ENCODE peak calls at places on chromosomes 7 and 10, in five cellular contexts. K is right lobe of liver, V is astrocyte of the cerebellum, Y is endothelial cell of umbilical vein, R is cardiac muscle cell. P is an unnamed sample.

GRCh38 chr10:81101062-81101461 is 563.4 kb downstream of the SH2D4B start:
- DNase-seq in K (no peak), V (no peak), Y (no peak), R (no peak), P (no peak)

GRCh38 chr7:108037140-108037539 is 34.2 kb upstream of the LAMB1 start:
- DNase-seq in K (no peak), V (no peak), Y (no peak), R (no peak), P (no peak)

GRCh38 chr10:15351099-15351820 is 19.8 kb downstream of the FAM171A1 start:
- DNase-seq in K (no peak), V (no peak), Y (no peak), R (no peak), P (no peak)

GRCh38 chr7:7207876-7208275 is 25.5 kb downstream of the C1GALT1 start:
- DNase-seq in K (no peak), V (no peak), Y (no peak), R (no peak), P (no peak)

GRCh38 chr10:111766464-111766863 is 417.1 kb downstream of the GPAM start:
- DNase-seq in K (no peak), V (no peak), Y (no peak), R (no peak), P (no peak)

GRCh38 chr7:138282997-138283396 is 177.1 kb upstream of the TRIM24 start:
- DNase-seq in K (no peak), V (no peak), Y (no peak), R (no peak), P (no peak)

GRCh38 chr7:113610572-113610971 is 308.2 kb downstream of the PPP1R3A start:
- DNase-seq in K (no peak), V (no peak), Y (no peak), R (no peak), P (no peak)

GRCh38 chr10:78604286-78604685 is 464.5 kb upstream of the ZMIZ1 start:
- DNase-seq in K (no peak), V (no peak), Y (no peak), R (no peak), P (no peak)

GRCh38 chr7:129569811-129570215 is 41.7 kb upstream of the NRF1 start:
- DNase-seq in K (no peak), V (peak; percentile 37), Y (no peak), R (no peak), P (no peak)

GRCh38 chr7:141356096-141356495 is 195.1 kb upstream of the AGK start:
- DNase-seq in K (no peak), V (no peak), Y (peak; percentile 76), R (no peak), P (no peak)

GRCh38 chr7:30923774-30924413 is 12.2 kb downstream of the AQP1 start:
- DNase-seq in K (peak; percentile 26), V (no peak), Y (no peak), R (no peak), P (peak; percentile 0)

GRCh38 chr7:121079425-121080169 is 91.1 kb downstream of the CPED1 start:
- DNase-seq in K (no peak), V (no peak), Y (no peak), R (no peak), P (no peak)
- TF ChIP-seq CTCF in K (peak; percentile 12), V (no peak), Y (no peak), R (no peak), P (no peak)

GRCh38 chr10:124493191-124493936 is 31.7 kb downstream of the LHPP start:
- DNase-seq in K (no peak), V (no peak), Y (no peak), R (peak; percentile 33), P (no peak)
- TF ChIP-seq CTCF in K (no peak), V (no peak), Y (no peak), R (no peak), P (no peak)

GRCh38 chr10:88881335-88881734 is 1.3 kb downstream of the STAMBPL1 start:
- DNase-seq in K (no peak), V (no peak), Y (peak; percentile 17), R (no peak), P (no peak)

GRCh38 chr10:88883443-88883799 is 3.4 kb downstream of the STAMBPL1 start:
- DNase-seq in K (no peak), V (no peak), Y (no peak), R (no peak), P (no peak)

GRCh38 chr10:88881922-88882645 is 2.0 kb downstream of the STAMBPL1 start:
- DNase-seq in K (no peak), V (no peak), Y (peak; percentile 64), R (no peak), P (no peak)

GRCh38 chr10:88879754-88880286 is at the start of gene STAMBPL1:
- DNase-seq in K (no peak), V (no peak), Y (no peak), R (no peak), P (no peak)

DNA sequence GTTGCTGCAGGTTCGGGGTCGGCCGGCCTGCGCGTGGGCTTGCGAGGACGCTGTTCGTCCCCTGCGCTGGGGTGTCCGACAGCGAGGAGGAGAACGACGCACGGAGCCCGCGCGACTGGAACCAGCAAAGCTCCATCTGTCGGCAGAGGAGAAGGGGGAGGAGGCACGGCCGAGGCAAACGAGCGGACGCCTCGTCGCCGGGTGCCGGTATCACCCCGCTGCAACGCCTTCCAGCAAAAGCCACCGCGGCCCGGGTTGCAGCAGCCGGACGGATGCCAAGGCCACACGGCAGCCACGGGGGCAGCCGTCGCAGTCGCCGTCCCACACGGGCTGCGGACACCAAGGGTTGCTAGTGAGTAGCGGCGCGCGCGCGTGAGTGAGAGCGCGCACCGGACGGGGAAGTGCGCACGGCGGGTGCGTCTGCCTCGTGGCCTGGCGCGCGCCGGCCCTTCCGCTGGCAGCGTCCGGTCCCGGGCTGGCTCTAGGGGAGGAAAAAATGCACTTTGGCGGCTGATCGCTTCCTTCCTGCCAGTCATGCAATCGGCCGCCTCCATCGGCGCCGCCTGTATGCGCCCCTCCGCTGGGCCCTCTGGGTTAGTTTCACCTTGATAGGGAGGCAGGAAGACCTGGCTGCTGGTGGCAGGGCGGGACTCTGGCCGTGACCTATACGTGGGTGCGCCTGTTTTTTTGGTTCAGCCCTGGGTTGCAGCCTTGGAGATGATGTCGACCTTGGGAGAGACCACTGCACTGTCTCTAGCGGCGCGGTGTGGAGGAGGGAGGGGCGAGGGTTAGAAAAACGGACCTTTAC is 446 bp downstream of the STAMBPL1 start:
- DNase-seq in K (peak; percentile 91), V (peak; percentile 41), Y (peak; percentile 82), R (peak; percentile 85), P (peak; percentile 78)
- TF ChIP-seq CTCF in K (peak; percentile 6), V (peak; percentile 32), Y (peak; percentile 28), R (peak; percentile 29), P (no peak)

GRCh38 chr7:18694911-18695310 is 199.4 kb downstream of the HDAC9 start:
- DNase-seq in K (no peak), V (no peak), Y (no peak), R (no peak), P (no peak)

GRCh38 chr7:18703743-18704142 is 208.2 kb downstream of the HDAC9 start:
- DNase-seq in K (no peak), V (no peak), Y (no peak), R (no peak), P (no peak)

GRCh38 chr7:18702071-18702829 is 206.7 kb downstream of the HDAC9 start:
- DNase-seq in K (no peak), V (no peak), Y (no peak), R (no peak), P (peak; percentile 30)

GRCh38 chr7:18698258-18698734 is 202.7 kb downstream of the HDAC9 start:
- DNase-seq in K (no peak), V (no peak), Y (no peak), R (no peak), P (no peak)

GRCh38 chr7:18700147-18700546 is 204.6 kb downstream of the HDAC9 start:
- DNase-seq in K (no peak), V (no peak), Y (no peak), R (no peak), P (no peak)
- TF ChIP-seq CTCF in K (no peak), V (no peak), Y (no peak), R (no peak), P (no peak)

GRCh38 chr7:84876036-84876821 is 310.6 kb downstream of the SEMA3D start:
- DNase-seq in K (no peak), V (no peak), Y (no peak), R (no peak), P (no peak)

GRCh38 chr7:84877943-84878595 is 308.8 kb downstream of the SEMA3D start:
- DNase-seq in K (no peak), V (no peak), Y (no peak), R (no peak), P (no peak)

GRCh38 chr7:84879936-84880325 is 306.9 kb downstream of the SEMA3D start:
- DNase-seq in K (no peak), V (no peak), Y (no peak), R (no peak), P (no peak)
- TF ChIP-seq CTCF in K (no peak), V (no peak), Y (no peak), R (no peak), P (no peak)

P was measured in nephron progenitor cell.